ENCODE peak calls at places on chromosomes 7 and 10, in four cellular contexts. Z is BJ, R is Panc1, Y is endothelial cell. T is an unnamed sample.

GRCh38 chr7:108716783-108717182 is 147.1 kb downstream of the DNAJB9 start:
- DNase-seq in Z (peak), R (no peak), Y (no peak), T (no peak)

GRCh38 chr10:62239994-62240393 is 28.6 kb downstream of the RTKN2 start:
- DNase-seq in Z (no peak), R (no peak), Y (no peak), T (no peak)

GRCh38 chr10:52020702-52021101 is 293.4 kb upstream of the DKK1 start:
- DNase-seq in Z (no peak), R (no peak), Y (no peak), T (no peak)

GRCh38 chr7:102093599-102094001 is 193.1 kb upstream of the SH2B2 start:
- DNase-seq in Z (peak), R (no peak), Y (no peak), T (no peak)

GRCh38 chr7:108030536-108030935 is 27.6 kb upstream of the LAMB1 start:
- DNase-seq in Z (no peak), R (no peak), Y (no peak), T (no peak)

GRCh38 chr10:116105259-116105658 is 167.7 kb downstream of the GFRA1 start:
- DNase-seq in Z (no peak), R (no peak), Y (no peak), T (no peak)

GRCh38 chr7:23547662-23548061 is 15.9 kb upstream of the TRA2A start:
- DNase-seq in Z (no peak), R (no peak), Y (no peak), T (no peak)

GRCh38 chr10:31774928-31775668 is 153.5 kb downstream of the ARHGAP12 start:
- DNase-seq in Z (no peak), R (no peak), Y (no peak), T (no peak)

GRCh38 chr7:159028456-159029401 is 115.9 kb downstream of the VIPR2 start:
- DNase-seq in Z (no peak), R (no peak), Y (no peak), T (no peak)

GRCh38 chr7:102120666-102121065 is 166.0 kb upstream of the SH2B2 start:
- DNase-seq in Z (no peak), R (no peak), Y (no peak), T (no peak)

GRCh38 chr10:30985552-30985951 is 46.1 kb downstream of the ZNF438 start:
- DNase-seq in Z (no peak), R (no peak), Y (no peak), T (no peak)

GRCh38 chr7:47817922-47818321 is 130.3 kb downstream of the PKD1L1 start:
- DNase-seq in Z (no peak), R (no peak), Y (no peak), T (no peak)

GRCh38 chr7:139589474-139589873 is 66.0 kb downstream of the CLEC2L start:
- DNase-seq in Z (no peak), R (no peak), Y (no peak), T (no peak)

GRCh38 chr10:130040817-130041330 is 69.8 kb downstream of the C10orf143 start:
- DNase-seq in Z (no peak), R (no peak), Y (no peak), T (no peak)

GRCh38 chr10:6721964-6722615 is 142.0 kb upstream of the PRKCQ start:
- DNase-seq in Z (peak), R (peak), Y (no peak), T (no peak)

GRCh38 chr7:68853254-68853653 is 745.0 kb upstream of the AUTS2 start:
- DNase-seq in Z (no peak), R (no peak), Y (no peak), T (no peak)

GRCh38 chr10:125007436-125007835 is 65.5 kb downstream of the ZRANB1 start:
- DNase-seq in Z (no peak), R (no peak), Y (no peak), T (no peak)

GRCh38 chr10:12041766-12042408 is 722 bp downstream of the UPF2 start:
- DNase-seq in Z (no peak), R (no peak), Y (peak), T (peak)

GRCh38 chr7:134058980-134059379 is 68.2 kb upstream of the LRGUK start:
- DNase-seq in Z (no peak), R (no peak), Y (no peak), T (no peak)

GRCh38 chr7:34354906-34355305 is 303.1 kb upstream of the NPSR1 start:
- DNase-seq in Z (peak), R (no peak), Y (no peak), T (no peak)

GRCh38 chr10:110857265-110858158 is 14.2 kb upstream of the PDCD4 start:
- DNase-seq in Z (no peak), R (no peak), Y (no peak), T (no peak)

DNA sequence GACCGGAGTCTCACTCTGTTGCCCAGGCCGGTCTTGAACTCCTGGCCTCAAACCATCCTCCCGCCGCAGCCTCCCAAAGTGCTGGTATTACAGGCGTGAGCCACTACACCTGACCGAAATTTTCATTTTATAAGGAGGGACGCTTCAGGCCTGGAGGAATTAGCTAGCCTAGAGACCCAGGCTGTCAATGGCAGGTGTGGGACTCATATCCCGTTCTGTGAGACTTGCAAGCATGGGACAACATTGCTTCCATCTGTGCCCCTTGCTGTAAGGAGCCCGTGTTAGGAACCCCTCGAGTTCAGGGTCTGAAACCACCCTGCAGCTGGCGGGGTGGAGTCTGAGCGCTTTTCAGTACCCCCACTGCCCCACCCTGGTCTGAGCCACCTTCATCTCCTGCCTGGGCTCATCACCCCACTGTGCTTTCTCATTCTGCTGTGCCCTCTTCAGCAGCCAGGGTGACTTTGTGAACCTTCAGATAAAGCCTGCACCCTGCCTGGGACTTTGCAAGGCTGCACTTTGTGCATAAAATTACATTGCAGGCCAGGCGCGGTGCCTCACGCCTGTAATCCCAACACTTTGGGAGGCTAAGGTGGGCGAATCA is 1.3 kb upstream of the DAGLB start:
- DNase-seq in Z (no peak), R (no peak), Y (no peak), T (no peak)
- TF ChIP-seq CTCF in Z (no peak), R (no peak), Y (no peak), T (no peak)

DNA sequence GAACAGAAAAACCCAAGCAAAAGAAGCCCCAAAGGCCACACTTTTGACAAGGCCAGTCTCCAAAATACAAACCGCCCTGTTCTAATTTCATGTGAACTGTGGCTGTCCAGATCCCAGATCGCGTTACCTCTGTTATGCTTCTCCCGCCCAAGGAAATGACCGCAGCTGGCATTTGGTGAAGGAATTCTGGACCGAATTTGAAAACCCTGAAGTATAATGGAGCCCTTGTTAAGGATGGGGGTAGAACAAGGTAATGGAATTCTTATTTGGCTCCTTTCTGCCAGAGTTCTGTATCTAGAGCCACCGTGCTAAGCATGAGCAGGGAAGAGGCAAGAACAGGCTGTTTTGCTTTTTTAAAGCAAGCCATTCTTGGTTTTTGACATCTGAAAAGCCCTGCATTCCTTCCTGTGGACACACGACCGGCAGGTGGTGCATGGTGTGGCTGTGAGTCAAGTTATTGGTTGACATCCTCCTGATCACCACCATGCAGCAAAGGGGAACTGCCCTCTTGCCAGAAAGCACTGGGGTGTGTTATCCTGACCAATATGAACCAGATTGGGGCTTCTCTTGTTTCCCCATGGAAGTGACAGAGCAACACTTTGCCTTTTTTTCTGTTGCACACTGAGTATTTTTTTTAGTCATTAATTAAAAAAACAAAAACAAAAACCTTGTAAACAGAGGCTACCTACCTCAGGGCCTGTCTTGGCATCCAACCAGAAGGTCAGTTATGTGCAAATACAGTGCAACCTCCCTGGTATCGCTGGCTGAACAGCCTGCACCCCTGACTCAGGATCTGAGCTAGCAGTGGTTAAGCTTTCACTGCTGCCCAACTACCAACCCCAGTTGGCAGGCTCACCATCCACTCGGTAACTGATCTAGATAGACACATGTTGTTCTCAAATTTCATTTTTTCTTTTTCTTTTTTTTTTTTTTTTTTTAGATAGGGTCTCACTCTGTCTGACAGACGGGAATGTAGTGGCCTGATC is 14.2 kb downstream of the UCMA start:
- DNase-seq in Z (no peak), R (peak), Y (peak), T (no peak)
- TF ChIP-seq CTCF in Z (no peak), R (peak), Y (no peak), T (peak)

GRCh38 chr7:77935652-77936348 is 137.2 kb downstream of the PHTF2 start:
- DNase-seq in Z (no peak), R (no peak), Y (no peak), T (no peak)

GRCh38 chr7:77930496-77930895 is 131.9 kb downstream of the PHTF2 start:
- DNase-seq in Z (no peak), R (no peak), Y (no peak), T (no peak)

GRCh38 chr7:77931841-77932240 is 133.3 kb downstream of the PHTF2 start:
- DNase-seq in Z (no peak), R (no peak), Y (no peak), T (no peak)

DNA sequence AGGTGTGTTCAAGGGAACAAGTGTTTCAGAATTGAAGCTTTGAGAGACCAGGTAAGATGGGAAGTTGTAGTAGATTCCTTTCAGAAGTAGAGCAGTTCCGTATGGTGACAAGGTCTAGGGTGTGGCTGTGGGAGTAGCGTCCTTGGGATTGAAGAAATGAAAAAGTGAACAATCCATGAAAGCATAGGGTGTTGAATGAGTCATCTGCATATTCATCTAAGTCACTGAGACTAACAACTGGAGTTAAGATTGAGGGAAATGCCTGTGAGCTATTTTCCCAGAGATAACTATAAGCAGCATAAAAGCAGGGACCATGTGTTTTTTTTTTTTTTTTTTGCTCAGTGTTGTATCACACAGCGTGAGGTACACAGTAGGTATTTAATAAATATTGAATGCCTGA is 134.8 kb downstream of the PHTF2 start:
- DNase-seq in Z (no peak), R (no peak), Y (no peak), T (no peak)
- TF ChIP-seq CTCF in Z (no peak), R (no peak), Y (no peak), T (no peak)

DNA sequence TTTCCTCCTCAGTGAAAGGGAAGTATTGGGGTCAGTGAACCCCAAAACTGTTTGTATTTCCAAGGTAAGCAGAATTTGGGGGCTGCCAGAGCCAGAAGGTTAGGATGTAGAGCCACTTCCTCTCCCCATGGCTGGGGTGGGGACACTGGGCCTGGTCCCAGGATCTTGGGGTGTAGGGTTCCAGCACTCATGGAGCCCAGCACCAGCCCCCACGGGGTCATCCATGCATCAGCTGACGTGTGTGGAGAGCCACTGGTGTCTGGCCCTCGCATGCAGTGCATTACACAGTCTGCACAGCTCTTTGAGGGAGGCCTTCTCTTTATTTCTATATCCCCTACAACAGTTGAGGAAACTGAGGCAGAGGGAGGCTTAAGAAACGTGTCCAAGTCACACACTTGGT is 91.4 kb downstream of the ZMIZ1 start:
- DNase-seq in Z (no peak), R (no peak), Y (no peak), T (no peak)
- TF ChIP-seq CTCF in Z (no peak), R (no peak), Y (no peak), T (no peak)

DNA sequence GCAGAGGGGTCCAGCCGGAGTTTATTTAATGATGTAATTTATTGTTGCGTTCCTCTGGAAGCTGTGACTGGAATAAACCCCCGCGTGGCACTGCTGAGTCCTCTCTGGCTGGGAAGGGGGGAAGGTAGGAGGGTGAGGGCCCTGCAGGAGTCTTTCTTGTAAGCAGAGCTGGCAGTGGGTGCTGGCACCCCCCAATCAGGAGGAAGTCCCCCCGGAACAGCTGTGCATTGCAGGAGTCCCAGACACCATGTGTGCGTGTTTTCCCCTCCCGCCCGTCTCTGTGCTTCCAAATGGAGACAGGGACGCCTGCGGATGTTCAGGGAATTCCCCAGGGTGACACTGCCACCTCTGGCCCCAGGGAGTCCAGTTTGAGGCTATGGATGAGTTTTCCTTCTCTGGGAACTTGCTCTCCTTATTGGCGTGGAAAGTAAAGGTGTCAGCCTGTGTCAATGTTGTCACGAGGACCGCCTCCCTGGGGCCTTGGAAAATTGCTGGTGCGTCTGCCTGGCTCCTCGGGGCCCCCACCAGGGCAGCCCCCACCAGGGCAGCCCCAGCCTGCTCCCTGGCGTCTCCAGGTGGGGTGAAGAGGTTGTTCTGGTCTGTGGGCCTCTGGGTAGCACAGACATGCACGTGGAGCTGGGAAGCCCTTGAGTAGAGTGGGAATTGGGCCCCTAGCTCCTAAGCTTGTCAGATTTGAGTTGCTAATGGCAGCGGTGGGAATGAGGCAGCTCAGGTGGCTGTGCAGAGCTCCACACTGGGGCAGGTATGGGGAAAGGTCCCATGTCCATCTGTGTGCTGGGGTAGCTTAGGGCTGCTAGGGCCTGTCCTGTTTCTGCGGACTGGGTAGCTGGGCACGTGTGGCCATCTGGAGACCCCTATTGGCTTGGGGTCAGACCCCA is 2.7 kb downstream of the FZD9 start:
- DNase-seq in Z (no peak), R (no peak), Y (no peak), T (no peak)
- TF ChIP-seq CTCF in Z (no peak), R (no peak), Y (no peak), T (no peak)

GRCh38 chr10:72334196-72334831 is 20.4 kb downstream of the DNAJB12 start:
- DNase-seq in Z (no peak), R (no peak), Y (no peak), T (no peak)
- TF ChIP-seq CTCF in Z (no peak), R (no peak), Y (no peak), T (no peak)

GRCh38 chr10:131859341-131860020 is 41.3 kb upstream of the PPP2R2D start:
- DNase-seq in Z (no peak), R (no peak), Y (no peak), T (no peak)

GRCh38 chr10:131860806-131861440 is 39.9 kb upstream of the PPP2R2D start:
- DNase-seq in Z (no peak), R (no peak), Y (no peak), T (no peak)

GRCh38 chr10:131858118-131858515 is 42.7 kb upstream of the PPP2R2D start:
- DNase-seq in Z (no peak), R (no peak), Y (no peak), T (no peak)

GRCh38 chr10:131857156-131858117 is 43.4 kb upstream of the PPP2R2D start:
- DNase-seq in Z (no peak), R (no peak), Y (no peak), T (no peak)

DNA sequence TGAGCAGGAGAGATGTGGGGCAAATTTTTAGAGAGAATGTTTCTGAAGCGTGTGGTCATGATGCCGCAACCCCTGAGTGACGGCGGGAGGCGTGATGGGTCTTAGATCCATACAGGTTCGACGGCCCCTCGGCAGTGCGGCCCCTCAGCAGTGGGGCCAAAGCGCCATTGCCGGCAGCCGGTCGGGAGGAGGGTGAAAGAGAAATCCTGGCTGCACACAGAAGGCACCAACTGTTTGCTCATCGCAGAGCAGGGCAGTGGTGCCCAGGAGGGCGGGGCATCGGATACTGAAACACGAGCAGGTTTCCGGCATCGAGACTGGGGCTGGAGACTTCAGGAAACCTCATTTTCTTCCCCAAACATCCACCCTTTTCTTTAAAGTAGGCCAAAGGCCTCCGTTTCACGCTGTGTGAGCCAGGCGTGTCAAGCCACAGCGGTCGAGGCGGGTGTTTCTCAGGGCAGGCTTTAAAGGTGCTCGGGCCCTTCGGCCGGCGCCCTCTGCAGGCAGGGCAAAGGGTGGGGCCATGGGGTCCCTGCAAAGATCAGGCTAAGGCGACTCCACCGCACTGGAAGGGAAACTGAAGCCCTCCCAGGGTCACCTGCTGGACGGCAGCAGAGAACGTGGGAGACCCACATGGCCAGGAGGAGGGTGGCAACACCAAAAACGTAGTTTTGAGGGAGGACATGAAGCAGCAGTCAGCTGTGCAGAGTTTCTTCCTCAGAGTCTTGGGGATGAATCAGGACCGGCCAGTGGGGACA is 42.0 kb upstream of the PPP2R2D start:
- DNase-seq in Z (no peak), R (no peak), Y (no peak), T (no peak)
- TF ChIP-seq CTCF in Z (no peak), R (no peak), Y (no peak), T (no peak)

T was measured in GM13977.